ENCODE peak calls at places on chromosomes 11 and 22, in nine cellular contexts. J, G, I, K, D, Q, M, W and L are unnamed samples.

GRCh38 chr22:23106906-23107367 is 34.9 kb downstream of the RSPH14 start:
- DNase-seq in K (no peak), I (no peak), W (no peak), M (no peak), G (no peak), Q (no peak), D (no peak), J (no peak), L (no peak)

GRCh38 chr11:104771782-104772181 is 126.5 kb downstream of the CASP12 start:
- DNase-seq in K (no peak), G (no peak), Q (no peak), J (no peak), I (no peak), W (peak; percentile 85), M (no peak), D (no peak), L (no peak)

GRCh38 chr11:83310718-83311117 is 24.6 kb upstream of the CCDC90B start:
- DNase-seq in G (no peak), J (no peak), M (no peak), I (no peak), Q (no peak), K (no peak), D (no peak), W (no peak), L (no peak)

GRCh38 chr11:62401781-62402180 is 17.1 kb upstream of the SCGB1A1 start:
- DNase-seq in J (no peak), K (no peak), G (no peak), D (no peak), Q (no peak), I (no peak), W (no peak), M (no peak), L (no peak)

GRCh38 chr11:114278342-114279065 is 17.7 kb upstream of the NNMT start:
- DNase-seq in Q (no peak), K (no peak), G (no peak), D (no peak), W (no peak), M (no peak), J (no peak), I (no peak), L (no peak)

GRCh38 chr22:17159504-17159951 is 451 bp upstream of the HDHD5 start:
- DNase-seq in G (peak; percentile 62), J (peak; percentile 30), Q (peak; percentile 54), I (peak; percentile 46), K (peak; percentile 8), W (peak; percentile 61), D (no peak), M (no peak), L (no peak)

GRCh38 chr11:122979103-122979814 is 2.4 kb downstream of the BSX start:
- DNase-seq in I (no peak), W (no peak), Q (no peak), D (no peak), M (no peak), K (no peak), G (no peak), J (no peak), L (no peak)

GRCh38 chr22:21921729-21922128 is 30.9 kb downstream of the PPM1F start:
- DNase-seq in G (peak; percentile 23), J (no peak), K (no peak), Q (no peak), M (no peak), I (peak; percentile 38), D (no peak), W (no peak), L (no peak)

GRCh38 chr11:115499891-115500290 is 4.3 kb downstream of the CADM1 start:
- DNase-seq in D (no peak), G (no peak), M (no peak), J (no peak), W (no peak), Q (no peak), K (no peak), I (no peak), L (no peak)

GRCh38 chr11:107453594-107454286 is 3.9 kb downstream of the CWF19L2 start:
- DNase-seq in J (no peak), K (no peak), M (no peak), Q (no peak), D (no peak), G (no peak), I (no peak), W (no peak), L (no peak)

GRCh38 chr11:66674964-66675602 is 2.6 kb downstream of the RBM4B start:
- DNase-seq in K (no peak), M (no peak), D (no peak), J (no peak), W (no peak), I (no peak), Q (no peak), G (no peak), L (peak; percentile 5)

GRCh38 chr22:17492247-17492646 is 71.1 kb upstream of the SLC25A18 start:
- DNase-seq in J (no peak), D (no peak), I (no peak), W (no peak), G (no peak), Q (no peak), M (no peak), K (no peak), L (no peak)

GRCh38 chr22:36334838-36335603 is 52.7 kb downstream of the MYH9 start:
- DNase-seq in M (no peak), Q (peak; percentile 28), W (peak; percentile 41), D (no peak), I (peak; percentile 85), J (no peak), G (peak; percentile 90), K (no peak), L (no peak)

GRCh38 chr11:11841605-11842425 is at the start of gene USP47:
- DNase-seq in K (peak; percentile 73), W (peak; percentile 79), J (peak; percentile 96), I (peak; percentile 84), G (peak; percentile 78), M (peak; percentile 92), Q (peak; percentile 95), D (peak; percentile 93), L (peak; percentile 86)
- TF ChIP-seq CTCF in K (peak; percentile 52), W (peak; percentile 54), J (peak; percentile 46), I (peak; percentile 61), G (peak; percentile 55), M (peak; percentile 43), Q (no peak), D (peak; percentile 61), L (peak; percentile 48)

DNA sequence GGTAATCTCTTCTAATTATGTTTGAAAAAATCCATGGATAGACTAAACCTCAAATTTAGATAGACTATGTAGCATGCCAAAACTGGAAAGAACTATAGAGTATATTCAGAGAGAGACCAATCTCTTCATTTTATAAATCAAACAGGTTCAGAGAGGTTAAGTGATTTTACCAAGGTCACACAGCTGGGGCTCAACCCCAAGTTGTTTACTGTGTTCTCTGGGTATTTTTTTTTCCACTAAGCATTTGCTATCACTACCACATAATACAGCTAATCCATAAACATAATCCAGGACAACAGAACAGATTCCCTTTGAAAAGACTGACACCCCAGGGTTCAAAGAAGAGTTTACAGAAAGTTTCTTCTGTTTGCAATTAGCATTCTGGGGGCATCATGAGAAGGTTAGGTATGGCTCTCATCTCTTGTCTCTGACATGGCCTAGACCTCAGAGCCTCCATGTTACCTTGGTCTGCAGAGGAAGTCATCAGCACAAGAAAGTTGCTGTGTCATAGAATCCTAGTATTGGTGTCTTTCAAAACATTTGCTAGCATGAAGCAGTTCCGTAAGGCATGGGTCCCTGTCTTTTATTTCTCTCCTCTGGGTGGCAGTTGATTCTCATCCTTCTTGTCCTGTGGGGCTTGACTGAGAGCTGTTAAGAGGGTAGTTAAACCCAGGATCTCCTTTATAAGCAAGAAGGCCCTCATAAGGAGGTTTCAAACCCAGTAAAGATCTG is 94.5 kb upstream of the HSD17B12 start:
- DNase-seq in Q (no peak), M (no peak), D (no peak), I (no peak), G (no peak), W (no peak), K (no peak), J (no peak), L (no peak)
- TF ChIP-seq CTCF in Q (no peak), M (no peak), D (no peak), I (no peak), G (no peak), W (no peak), K (no peak), J (no peak), L (no peak)

GRCh38 chr11:82225930-82226329 is 507.7 kb downstream of the FAM181B start:
- DNase-seq in M (no peak), I (no peak), G (no peak), D (no peak), Q (no peak), W (no peak), K (no peak), J (no peak), L (no peak)
- TF ChIP-seq CTCF in M (no peak), I (no peak), G (no peak), D (no peak), Q (no peak), W (no peak), K (no peak), J (no peak), L (no peak)

DNA sequence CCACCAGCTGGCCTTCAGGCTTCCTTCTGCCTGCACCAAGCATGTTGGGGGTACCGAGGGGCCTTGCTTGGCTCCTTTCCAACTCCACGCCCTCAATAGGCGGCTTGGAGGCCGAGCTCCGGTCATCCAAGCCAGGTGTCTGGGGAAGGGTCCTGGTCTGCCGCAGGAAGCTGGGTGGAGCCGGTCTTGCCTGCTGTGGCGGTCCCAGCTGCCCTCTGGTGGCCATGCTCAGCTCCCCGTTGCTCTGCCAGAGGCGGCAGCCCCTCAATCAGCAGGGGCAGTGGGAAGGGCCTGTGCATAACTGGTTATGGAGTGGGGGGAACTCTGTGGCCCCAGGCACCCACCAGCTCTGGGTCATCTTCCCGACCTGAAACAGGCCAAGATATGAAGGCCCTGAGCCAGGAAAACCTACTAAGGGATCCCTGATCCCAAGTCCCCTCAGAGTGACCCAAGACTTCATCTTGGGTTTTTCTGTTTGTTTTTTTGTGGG is 3.2 kb downstream of the ARVCF start:
- DNase-seq in J (peak; percentile 45), M (no peak), Q (peak; percentile 73), I (peak; percentile 39), K (no peak), D (peak; percentile 78), W (no peak), G (peak; percentile 48), L (no peak)
- TF ChIP-seq CTCF in J (no peak), M (peak; percentile 26), Q (peak; percentile 67), I (peak; percentile 73), K (peak; percentile 94), D (peak; percentile 83), W (peak; percentile 38), G (peak; percentile 77), L (peak; percentile 71)

GRCh38 chr22:19291580-19292261 is at the start of gene CLTCL1:
- DNase-seq in K (no peak), D (peak; percentile 86), Q (peak; percentile 85), W (peak; percentile 48), J (peak; percentile 60), M (peak; percentile 82), G (peak; percentile 64), I (peak; percentile 72), L (peak; percentile 64)
- TF ChIP-seq CTCF in K (no peak), D (no peak), Q (no peak), W (no peak), J (no peak), M (no peak), G (no peak), I (no peak), L (no peak)